ENCODE peak calls at places on chromosomes 2 and 18, in seven cellular contexts. J, K, S, Z, P, R and O are unnamed samples.

GRCh38 chr2:27446057-27446456 is 3.9 kb downstream of the KRTCAP3 start:
- DNase-seq in J (no peak), K (no peak), S (no peak), Z (no peak), P (no peak), R (no peak), O (no peak)

GRCh38 chr2:236642584-236643291 is 73.1 kb downstream of the ACKR3 start:
- DNase-seq in J (no peak), K (peak), S (no peak), Z (peak), P (peak), R (peak), O (no peak)

GRCh38 chr18:50849448-50849847 is 29.5 kb upstream of the ME2 start:
- DNase-seq in J (no peak), K (no peak), S (no peak), Z (no peak), P (no peak), R (no peak), O (no peak)

GRCh38 chr18:183769-184168 is 25.4 kb downstream of the USP14 start:
- DNase-seq in J (no peak), K (no peak), S (no peak), Z (no peak), P (peak), R (no peak), O (no peak)

GRCh38 chr18:48728204-48728833 is 189.5 kb downstream of the CTIF start:
- DNase-seq in J (no peak), K (no peak), S (no peak), Z (no peak), P (peak), R (peak), O (no peak)

GRCh38 chr2:160077912-160078585 is 15.6 kb upstream of the PLA2R1 start:
- DNase-seq in J (no peak), K (no peak), S (no peak), Z (no peak), P (no peak), R (no peak), O (no peak)

GRCh38 chr2:108829916-108830315 is 43.3 kb downstream of the CCDC138 start:
- DNase-seq in J (no peak), K (no peak), S (no peak), Z (no peak), P (no peak), R (no peak), O (no peak)

GRCh38 chr2:9030882-9031645 is 27.6 kb upstream of the MBOAT2 start:
- DNase-seq in J (no peak), K (no peak), S (no peak), Z (no peak), P (peak), R (no peak), O (no peak)

GRCh38 chr2:200266406-200266805 is 40.1 kb upstream of the SPATS2L start:
- DNase-seq in J (no peak), K (no peak), S (no peak), Z (no peak), P (no peak), R (no peak), O (no peak)

GRCh38 chr2:163731735-163732134 is 4.1 kb downstream of the FIGN start:
- DNase-seq in J (no peak), K (no peak), S (no peak), Z (no peak), P (no peak), R (no peak), O (no peak)

GRCh38 chr2:222196159-222196558 is 102.6 kb downstream of the PAX3 start:
- DNase-seq in J (no peak), K (no peak), S (no peak), Z (no peak), P (no peak), R (no peak), O (no peak)

GRCh38 chr2:12417811-12418210 is 298.9 kb upstream of the TRIB2 start:
- DNase-seq in J (peak), K (no peak), S (no peak), Z (no peak), P (no peak), R (no peak), O (no peak)

GRCh38 chr2:79511320-79511951 is 1.4 kb upstream of the CTNNA2 start:
- DNase-seq in J (peak), K (no peak), S (no peak), Z (peak), P (no peak), R (no peak), O (peak)

GRCh38 chr2:95728878-95729511 is 137.2 kb downstream of the TRIM43 start:
- DNase-seq in J (peak), K (peak), S (no peak), Z (no peak), P (peak), R (peak), O (peak)

GRCh38 chr2:54676656-54677055 is 46.8 kb upstream of the EML6 start:
- DNase-seq in J (no peak), K (no peak), S (no peak), Z (no peak), P (no peak), R (no peak), O (no peak)

GRCh38 chr2:165568361-165568760 is 98.9 kb downstream of the CSRNP3 start:
- DNase-seq in J (no peak), K (no peak), S (no peak), Z (no peak), P (no peak), R (no peak), O (no peak)